ENCODE peak calls at places on chromosomes 13 and 19, in seven cellular contexts. V, K, W, H, D, C and T are unnamed samples.

GRCh38 chr13:53873558-53873957 is 844.9 kb downstream of the OLFM4 start:
- DNase-seq in H (no peak), V (no peak), W (no peak), D (no peak), K (no peak), C (no peak), T (peak; percentile 73)

GRCh38 chr19:10288662-10289166 is 1.0 kb upstream of the ICAM5 start:
- DNase-seq in V (no peak), W (no peak), C (peak; percentile 67), D (peak; percentile 65), K (no peak), H (peak; percentile 41), T (no peak)

GRCh38 chr13:42279986-42280385 is 8.0 kb downstream of the AKAP11 start:
- DNase-seq in H (no peak), D (no peak), C (no peak), V (no peak), K (no peak), W (no peak), T (no peak)

GRCh38 chr19:57317503-57317902 is 2.8 kb upstream of the ZNF543 start:
- DNase-seq in K (no peak), W (no peak), H (no peak), D (no peak), C (no peak), V (no peak), T (no peak)

GRCh38 chr19:55042688-55043087 is 4.6 kb upstream of the GP6 start:
- DNase-seq in V (no peak), W (no peak), K (no peak), D (no peak), H (no peak), C (no peak), T (no peak)

GRCh38 chr19:49843265-49843664 is 7.7 kb upstream of the PTOV1 start:
- DNase-seq in C (no peak), W (no peak), D (no peak), K (no peak), H (no peak), V (no peak), T (no peak)

GRCh38 chr13:94239135-94239534 is 240.3 kb downstream of the DCT start:
- DNase-seq in C (no peak), V (no peak), D (no peak), W (no peak), K (no peak), H (no peak), T (no peak)

GRCh38 chr13:37587236-37587635 is 11.3 kb downstream of the POSTN start:
- DNase-seq in D (no peak), W (no peak), K (no peak), C (no peak), H (no peak), V (no peak), T (peak; percentile 30)

GRCh38 chr19:55443045-55443823 is at the start of gene SHISA7:
- DNase-seq in V (no peak), K (no peak), H (no peak), W (no peak), D (no peak), C (peak; percentile 54), T (no peak)

GRCh38 chr13:23510979-23511735 is 59.1 kb upstream of the TNFRSF19 start:
- DNase-seq in D (no peak), V (no peak), K (no peak), C (peak; percentile 61), W (no peak), H (no peak), T (peak; percentile 39)

GRCh38 chr13:94112227-94112626 is 367.3 kb downstream of the DCT start:
- DNase-seq in H (no peak), W (no peak), K (no peak), D (no peak), C (no peak), V (peak; percentile 33), T (no peak)

GRCh38 chr13:50730496-50731171 is 112.9 kb downstream of the DLEU7 start:
- DNase-seq in D (no peak), K (no peak), W (no peak), H (no peak), V (no peak), C (no peak), T (no peak)

GRCh38 chr13:76292726-76293125 is 593.5 kb downstream of the KCTD12 start:
- DNase-seq in V (no peak), D (no peak), K (no peak), W (no peak), C (no peak), H (no peak), T (no peak)

GRCh38 chr13:27036236-27036981 is 135.2 kb downstream of the USP12 start:
- DNase-seq in H (no peak), C (no peak), D (no peak), W (no peak), K (no peak), V (no peak), T (no peak)

GRCh38 chr19:44367024-44367423 is 10.5 kb upstream of the ZNF112 start:
- DNase-seq in K (no peak), D (no peak), W (no peak), C (no peak), V (no peak), H (no peak), T (peak; percentile 76)

GRCh38 chr19:6740589-6741348 is 1.3 kb downstream of the TRIP10 start:
- DNase-seq in D (peak; percentile 52), V (peak; percentile 82), C (peak; percentile 88), K (no peak), H (no peak), W (peak; percentile 67), T (peak; percentile 43)

GRCh38 chr13:26037302-26037701 is 14.5 kb downstream of the SHISA2 start:
- DNase-seq in H (no peak), C (peak; percentile 69), W (peak; percentile 39), D (no peak), V (no peak), K (no peak), T (peak; percentile 71)

GRCh38 chr13:50323440-50324070 is 308.3 kb downstream of the KCNRG start:
- DNase-seq in W (no peak), H (no peak), V (no peak), D (no peak), K (no peak), C (no peak), T (no peak)

GRCh38 chr19:50817941-50818858 is 5.4 kb downstream of the KLK1 start:
- DNase-seq in D (peak; percentile 71), C (no peak), V (peak; percentile 66), K (no peak), H (peak; percentile 66), W (peak; percentile 76), T (peak; percentile 55)